ENCODE peak calls at places on chromosomes 3 and 15, in four cellular contexts. One of them, this sample, is unnamed.

GRCh38 chr3:128550113-128550440 is 57.1 kb upstream of the GATA2 start:
- DNase-seq in CD4-positive, alpha-beta memory T cell: no peak
- DNase-seq in uterus: no peak
- DNase-seq in transverse colon: no peak
- DNase-seq in this sample: no peak

GRCh38 chr15:88647362-88648105 is 8.7 kb downstream of the ISG20 start:
- DNase-seq in uterus: no peak
- DNase-seq in transverse colon: peak; percentile 50
- DNase-seq in CD4-positive, alpha-beta memory T cell: no peak
- DNase-seq in this sample: peak; percentile 42

GRCh38 chr15:27902680-27903385 is 196.3 kb downstream of the OCA2 start:
- DNase-seq in CD4-positive, alpha-beta memory T cell: no peak
- DNase-seq in uterus: no peak
- DNase-seq in transverse colon: no peak
- DNase-seq in this sample: no peak

GRCh38 chr15:68491415-68492106 is 59.6 kb upstream of the ITGA11 start:
- DNase-seq in uterus: no peak
- DNase-seq in CD4-positive, alpha-beta memory T cell: no peak
- DNase-seq in transverse colon: no peak
- DNase-seq in this sample: no peak

GRCh38 chr3:194740859-194741486 is 55.3 kb downstream of the FAM43A start:
- DNase-seq in CD4-positive, alpha-beta memory T cell: no peak
- DNase-seq in transverse colon: no peak
- DNase-seq in uterus: no peak
- DNase-seq in this sample: no peak

GRCh38 chr3:133477497-133477896 is 77.6 kb downstream of the BFSP2 start:
- DNase-seq in CD4-positive, alpha-beta memory T cell: no peak
- DNase-seq in transverse colon: no peak
- DNase-seq in uterus: no peak
- DNase-seq in this sample: no peak

GRCh38 chr3:179969525-179969924 is 67.2 kb downstream of the PEX5L start:
- DNase-seq in transverse colon: no peak
- DNase-seq in CD4-positive, alpha-beta memory T cell: no peak
- DNase-seq in uterus: no peak
- DNase-seq in this sample: no peak

GRCh38 chr3:116757310-116757709 is 47.7 kb downstream of the TUSC7 start:
- DNase-seq in CD4-positive, alpha-beta memory T cell: no peak
- DNase-seq in transverse colon: no peak
- DNase-seq in uterus: no peak
- DNase-seq in this sample: no peak

GRCh38 chr3:181326637-181327223 is 337.2 kb upstream of the DNAJC19 start:
- DNase-seq in transverse colon: no peak
- DNase-seq in CD4-positive, alpha-beta memory T cell: no peak
- DNase-seq in uterus: no peak
- DNase-seq in this sample: no peak

GRCh38 chr3:7280318-7280717 is 419.4 kb downstream of the GRM7 start:
- DNase-seq in uterus: no peak
- DNase-seq in CD4-positive, alpha-beta memory T cell: no peak
- DNase-seq in transverse colon: no peak
- DNase-seq in this sample: no peak

GRCh38 chr3:123344941-123345594 is 103.8 kb downstream of the ADCY5 start:
- DNase-seq in CD4-positive, alpha-beta memory T cell: no peak
- DNase-seq in uterus: no peak
- DNase-seq in transverse colon: no peak
- DNase-seq in this sample: no peak

GRCh38 chr15:59199775-59200465 is 6.7 kb upstream of the LDHAL6B start:
- DNase-seq in CD4-positive, alpha-beta memory T cell: no peak
- DNase-seq in transverse colon: no peak
- DNase-seq in uterus: no peak
- DNase-seq in this sample: no peak

GRCh38 chr3:99084825-99085224 is 183.3 kb upstream of the DCBLD2 start:
- DNase-seq in transverse colon: no peak
- DNase-seq in CD4-positive, alpha-beta memory T cell: no peak
- DNase-seq in uterus: no peak
- DNase-seq in this sample: no peak

GRCh38 chr3:106810461-106810733 is 566.8 kb upstream of the CCDC54 start:
- DNase-seq in transverse colon: no peak
- DNase-seq in uterus: no peak
- DNase-seq in CD4-positive, alpha-beta memory T cell: no peak
- DNase-seq in this sample: no peak

GRCh38 chr15:23415321-23415865 is 31.6 kb downstream of the GOLGA6L2 start:
- DNase-seq in uterus: no peak
- DNase-seq in CD4-positive, alpha-beta memory T cell: no peak
- DNase-seq in transverse colon: no peak
- DNase-seq in this sample: no peak

GRCh38 chr3:62015111-62015510 is 358.2 kb downstream of the FEZF2 start:
- DNase-seq in uterus: no peak
- DNase-seq in transverse colon: no peak
- DNase-seq in CD4-positive, alpha-beta memory T cell: no peak
- DNase-seq in this sample: no peak

GRCh38 chr3:116339441-116340028 is 105.8 kb downstream of the LSAMP start:
- DNase-seq in uterus: no peak
- DNase-seq in transverse colon: peak; percentile 25
- DNase-seq in CD4-positive, alpha-beta memory T cell: no peak
- DNase-seq in this sample: no peak

GRCh38 chr3:67692621-67693020 is 38.2 kb upstream of the SUCLG2 start:
- DNase-seq in transverse colon: no peak
- DNase-seq in CD4-positive, alpha-beta memory T cell: no peak
- DNase-seq in uterus: no peak
- DNase-seq in this sample: no peak

GRCh38 chr3:166531730-166532129 is 694.5 kb upstream of the BCHE start:
- DNase-seq in transverse colon: no peak
- DNase-seq in uterus: no peak
- DNase-seq in CD4-positive, alpha-beta memory T cell: no peak
- DNase-seq in this sample: no peak

GRCh38 chr3:54691230-54691900 is 236.5 kb downstream of the LRTM1 start:
- DNase-seq in CD4-positive, alpha-beta memory T cell: no peak
- DNase-seq in uterus: no peak
- DNase-seq in transverse colon: no peak
- DNase-seq in this sample: no peak

GRCh38 chr3:71784914-71785593 is at the start of gene PROK2:
- DNase-seq in CD4-positive, alpha-beta memory T cell: peak; percentile 20
- DNase-seq in uterus: no peak
- DNase-seq in transverse colon: no peak
- DNase-seq in this sample: no peak

GRCh38 chr15:51876169-51876568 is 46.7 kb downstream of the TMOD3 start:
- DNase-seq in uterus: no peak
- DNase-seq in transverse colon: no peak
- DNase-seq in CD4-positive, alpha-beta memory T cell: no peak
- DNase-seq in this sample: no peak

GRCh38 chr3:101039285-101039684 is 46.1 kb upstream of the ABI3BP start:
- DNase-seq in transverse colon: no peak
- DNase-seq in uterus: no peak
- DNase-seq in CD4-positive, alpha-beta memory T cell: no peak
- DNase-seq in this sample: no peak

GRCh38 chr3:113051827-113052226 is 61.0 kb downstream of the GTPBP8 start:
- DNase-seq in uterus: peak; percentile 40
- DNase-seq in transverse colon: no peak
- DNase-seq in CD4-positive, alpha-beta memory T cell: no peak
- DNase-seq in this sample: no peak

GRCh38 chr3:112769624-112770023 is 77.0 kb downstream of the CD200R1L start:
- DNase-seq in CD4-positive, alpha-beta memory T cell: no peak
- DNase-seq in transverse colon: no peak
- DNase-seq in uterus: no peak
- DNase-seq in this sample: no peak

GRCh38 chr3:127734754-127735473 is 62.2 kb downstream of the ABTB1 start:
- DNase-seq in transverse colon: no peak
- DNase-seq in CD4-positive, alpha-beta memory T cell: no peak
- DNase-seq in uterus: no peak
- DNase-seq in this sample: no peak

GRCh38 chr3:72694398-72694797 is 153.8 kb downstream of the SHQ1 start:
- DNase-seq in CD4-positive, alpha-beta memory T cell: no peak
- DNase-seq in uterus: no peak
- DNase-seq in transverse colon: no peak
- DNase-seq in this sample: no peak

GRCh38 chr15:76107169-76107568 is 47.4 kb downstream of the TMEM266 start:
- DNase-seq in CD4-positive, alpha-beta memory T cell: no peak
- DNase-seq in uterus: no peak
- DNase-seq in transverse colon: no peak
- DNase-seq in this sample: no peak

GRCh38 chr3:188152660-188153497 is 1.1 kb upstream of the LPP start:
- DNase-seq in CD4-positive, alpha-beta memory T cell: no peak
- DNase-seq in transverse colon: peak; percentile 59
- DNase-seq in uterus: peak; percentile 65
- DNase-seq in this sample: no peak

DNA sequence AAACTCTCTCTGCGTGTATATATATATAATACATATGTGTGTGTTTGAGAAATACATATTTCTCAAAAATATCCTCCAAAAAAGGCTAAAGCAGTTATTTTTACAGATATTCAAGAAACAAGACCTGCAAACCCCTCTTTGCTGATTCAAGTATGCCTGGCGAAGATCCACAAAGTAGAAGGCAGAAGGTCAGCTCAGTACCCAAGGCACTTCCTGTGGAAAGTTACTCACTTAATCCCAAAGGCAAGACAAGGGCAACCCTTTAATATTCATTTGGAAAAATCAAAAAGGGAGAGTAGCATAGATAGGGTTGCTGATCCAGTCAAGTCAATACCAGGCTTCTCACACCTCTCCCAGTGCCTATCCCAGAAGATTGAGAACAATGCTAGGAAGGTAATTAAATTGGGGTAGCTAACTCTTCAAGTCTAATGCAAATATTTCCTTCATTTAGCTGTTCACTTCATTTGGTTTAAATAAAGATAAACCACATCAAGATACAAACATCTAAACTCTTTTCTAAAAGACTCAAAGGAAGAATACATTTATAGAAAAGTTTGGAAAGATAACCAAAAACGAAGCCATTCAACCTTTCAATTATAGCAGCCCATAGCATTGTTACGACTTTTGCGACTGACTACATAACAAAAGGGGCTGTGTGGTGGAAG is 7.2 kb downstream of the COX17 start:
- DNase-seq in transverse colon: no peak
- DNase-seq in CD4-positive, alpha-beta memory T cell: no peak
- DNase-seq in uterus: no peak
- DNase-seq in this sample: no peak
- H3K36me3 ChIP-seq in transverse colon: peaks cover 37% of the 10 kb centered on the region
- H3K36me3 ChIP-seq in CD4-positive, alpha-beta memory T cell: peaks cover 36% of the 10 kb centered on the region
- H3K36me3 ChIP-seq in uterus: no peaks in the 10 kb centered on the region
- H3K36me3 ChIP-seq in this sample: peaks cover 24% of the 10 kb centered on the region

GRCh38 chr3:8505621-8506020 is 4.0 kb downstream of the LMCD1 start:
- DNase-seq in uterus: no peak
- DNase-seq in CD4-positive, alpha-beta memory T cell: no peak
- DNase-seq in transverse colon: peak; percentile 57
- DNase-seq in this sample: no peak

GRCh38 chr3:8507496-8507895 is 5.9 kb downstream of the LMCD1 start:
- DNase-seq in uterus: no peak
- DNase-seq in transverse colon: no peak
- DNase-seq in CD4-positive, alpha-beta memory T cell: no peak
- DNase-seq in this sample: no peak

GRCh38 chr3:8504611-8504973 is 3.0 kb downstream of the LMCD1 start:
- DNase-seq in uterus: no peak
- DNase-seq in CD4-positive, alpha-beta memory T cell: no peak
- DNase-seq in transverse colon: no peak
- DNase-seq in this sample: no peak

GRCh38 chr3:8503871-8504610 is 2.4 kb downstream of the LMCD1 start:
- DNase-seq in CD4-positive, alpha-beta memory T cell: no peak
- DNase-seq in transverse colon: no peak
- DNase-seq in uterus: no peak
- DNase-seq in this sample: no peak

GRCh38 chr3:8506611-8507061 is 5.0 kb downstream of the LMCD1 start:
- DNase-seq in transverse colon: no peak
- DNase-seq in CD4-positive, alpha-beta memory T cell: no peak
- DNase-seq in uterus: no peak
- DNase-seq in this sample: no peak
- H3K4me3 ChIP-seq in transverse colon: no peak overlapping the region
- H3K4me3 ChIP-seq in CD4-positive, alpha-beta memory T cell: no peak overlapping the region
- H3K4me3 ChIP-seq in uterus: no peak overlapping the region
- H3K4me3 ChIP-seq in this sample: peak overlapping the region; percentile 36

DNA sequence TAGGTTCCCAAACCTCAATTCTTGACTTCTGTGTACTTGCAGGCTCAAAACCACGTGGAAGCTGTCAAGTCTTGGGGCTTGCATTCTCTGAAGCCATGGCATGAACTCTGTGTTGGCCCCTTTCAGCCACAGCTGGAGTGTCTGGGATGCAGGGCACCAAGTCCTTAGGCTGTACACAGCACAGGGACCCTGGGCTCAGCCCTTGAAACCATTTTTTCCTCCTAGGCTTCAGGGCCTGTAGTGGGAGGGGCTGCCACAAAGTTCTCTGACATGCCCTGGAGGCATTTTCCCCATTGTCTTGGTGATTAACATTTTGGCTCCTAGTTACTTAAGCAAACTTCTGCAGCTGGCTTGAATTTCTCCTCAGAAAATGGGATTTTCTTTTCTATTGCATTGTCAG is 135.4 kb downstream of the ATG7 start:
- DNase-seq in uterus: no peak
- DNase-seq in transverse colon: no peak
- DNase-seq in CD4-positive, alpha-beta memory T cell: no peak
- DNase-seq in this sample: no peak
- H3K9me3 ChIP-seq in uterus: no peaks in the 10 kb centered on the region
- H3K9me3 ChIP-seq in transverse colon: peaks cover 6% of the 10 kb centered on the region
- H3K9me3 ChIP-seq in CD4-positive, alpha-beta memory T cell: no peaks in the 10 kb centered on the region
- H3K9me3 ChIP-seq in this sample: no peaks in the 10 kb centered on the region

GRCh38 chr3:187049462-187050101 is 89.7 kb downstream of the RPL39L start:
- DNase-seq in transverse colon: no peak
- DNase-seq in uterus: no peak
- DNase-seq in CD4-positive, alpha-beta memory T cell: no peak
- DNase-seq in this sample: no peak
- H3K36me3 ChIP-seq in transverse colon: peaks cover 14% of the 10 kb centered on the region
- H3K36me3 ChIP-seq in uterus: no peaks in the 10 kb centered on the region
- H3K36me3 ChIP-seq in CD4-positive, alpha-beta memory T cell: peaks cover 33% of the 10 kb centered on the region
- H3K36me3 ChIP-seq in this sample: peaks cover 37% of the 10 kb centered on the region

GRCh38 chr3:3851621-3852323 is 52.5 kb downstream of the LRRN1 start:
- DNase-seq in transverse colon: no peak
- DNase-seq in uterus: no peak
- DNase-seq in CD4-positive, alpha-beta memory T cell: no peak
- DNase-seq in this sample: no peak
- H3K4me3 ChIP-seq in transverse colon: no peak overlapping the region
- H3K4me3 ChIP-seq in uterus: no peak overlapping the region
- H3K4me3 ChIP-seq in CD4-positive, alpha-beta memory T cell: no peak overlapping the region
- H3K4me3 ChIP-seq in this sample: no peak overlapping the region